ENCODE peak calls at places on chromosome 1, in four cellular contexts. B is RPMI8226, A is NCI-H774, D is heart left ventricle. X is an unnamed sample.
A peak's percentile ranks its signal among the peaks of the same experiment; 100 is the strongest.

GRCh38 chr1:230112782-230113181 is 45.7 kb downstream of the GALNT2 start:
- DNase-seq in B (no peak), A (no peak), D (no peak), X (no peak)

GRCh38 chr1:202348005-202348508 is 442 bp upstream of the PPP1R12B start:
- DNase-seq in B (no peak), A (no peak), D (no peak), X (no peak)

GRCh38 chr1:93770640-93771039 is 89.0 kb upstream of the BCAR3 start:
- DNase-seq in B (peak; percentile 4), A (no peak), D (no peak), X (no peak)

GRCh38 chr1:180231506-180232420 is 1.7 kb downstream of the LHX4 start:
- DNase-seq in B (peak; percentile 80), A (peak; percentile 9), D (no peak), X (no peak)

GRCh38 chr1:165842363-165843129 is 15.1 kb downstream of the UCK2 start:
- DNase-seq in B (peak; percentile 63), A (peak; percentile 16), D (no peak), X (no peak)

GRCh38 chr1:231091853-231092301 is 51.8 kb upstream of the FAM89A start:
- DNase-seq in B (peak; percentile 75), A (peak; percentile 31), D (no peak), X (peak; percentile 36)

GRCh38 chr1:116316373-116316772 is 56.7 kb upstream of the ATP1A1 start:
- DNase-seq in B (no peak), A (no peak), D (no peak), X (no peak)

GRCh38 chr1:178774263-178774662 is 49.2 kb downstream of the RALGPS2 start:
- DNase-seq in B (peak; percentile 25), A (peak; percentile 13), D (no peak), X (no peak)

GRCh38 chr1:224116131-224116530 is 2.2 kb downstream of the FBXO28 start:
- DNase-seq in B (peak; percentile 42), A (peak; percentile 55), D (no peak), X (no peak)

GRCh38 chr1:232629250-232630046 is 485 bp downstream of the SIPA1L2 start:
- DNase-seq in B (peak; percentile 35), A (peak; percentile 13), D (peak; percentile 77), X (peak; percentile 63)

GRCh38 chr1:205346956-205347574 is 9.7 kb downstream of the KLHDC8A start:
- DNase-seq in B (no peak), A (no peak), D (no peak), X (no peak)

GRCh38 chr1:22789356-22789994 is 78.8 kb downstream of the EPHB2 start:
- DNase-seq in B (no peak), A (no peak), D (no peak), X (no peak)

GRCh38 chr1:83102630-83103071 is 896.3 kb downstream of the TTLL7 start:
- DNase-seq in B (no peak), A (peak; percentile 40), D (no peak), X (no peak)

GRCh38 chr1:206965781-206966180 is 4.5 kb downstream of the FCAMR start:
- DNase-seq in B (no peak), A (no peak), D (no peak), X (no peak)

GRCh38 chr1:201562257-201562656 is 23.3 kb downstream of the NAV1 start:
- DNase-seq in B (no peak), A (no peak), D (no peak), X (no peak)

GRCh38 chr1:94237291-94238226 is at the start of gene ARHGAP29:
- DNase-seq in B (no peak), A (peak; percentile 91), D (peak; percentile 93), X (peak; percentile 77)

GRCh38 chr1:182927693-182928433 is 25.1 kb downstream of the SHCBP1L start:
- DNase-seq in B (peak; percentile 41), A (no peak), D (no peak), X (no peak)

GRCh38 chr1:46622341-46622740 is 5.7 kb upstream of the MOB3C start:
- DNase-seq in B (peak; percentile 41), A (no peak), D (no peak), X (no peak)

GRCh38 chr1:157993179-157994080 is at the start of gene KIRREL1:
- DNase-seq in B (peak; percentile 37), A (no peak), D (peak; percentile 73), X (no peak)

GRCh38 chr1:25952851-25953401 is 44.9 kb downstream of the PAFAH2 start:
- DNase-seq in B (no peak), A (no peak), D (peak; percentile 74), X (no peak)

GRCh38 chr1:1470626-1471388 is 758 bp upstream of the ATAD3B start:
- DNase-seq in B (peak; percentile 68), A (no peak), D (no peak), X (no peak)

GRCh38 chr1:184150776-184151531 is 99.4 kb downstream of the TSEN15 start:
- DNase-seq in B (no peak), A (no peak), D (no peak), X (peak; percentile 73)

GRCh38 chr1:221756830-221757551 is 15.1 kb upstream of the DUSP10 start:
- DNase-seq in B (no peak), A (no peak), D (no peak), X (no peak)

GRCh38 chr1:2471159-2471471 is 5.0 kb upstream of the PLCH2 start:
- DNase-seq in B (no peak), A (no peak), D (no peak), X (no peak)

GRCh38 chr1:236067854-236068454 is 3.1 kb upstream of the NID1 start:
- DNase-seq in B (no peak), A (no peak), D (no peak), X (no peak)

GRCh38 chr1:234617986-234618725 is 8.2 kb upstream of the IRF2BP2 start:
- DNase-seq in B (no peak), A (no peak), D (no peak), X (no peak)

GRCh38 chr1:72438270-72438669 is 155.9 kb upstream of the NEGR1 start:
- DNase-seq in B (no peak), A (no peak), D (no peak), X (no peak)

GRCh38 chr1:10816743-10817369 is 20.4 kb upstream of the CASZ1 start:
- DNase-seq in B (no peak), A (no peak), D (no peak), X (no peak)

GRCh38 chr1:209675567-209676154 is 449 bp downstream of the G0S2 start:
- DNase-seq in B (no peak), A (no peak), D (peak; percentile 74), X (no peak)

GRCh38 chr1:169368406-169368769 is 393 bp downstream of the BLZF1 start:
- DNase-seq in B (peak; percentile 58), A (no peak), D (no peak), X (no peak)

GRCh38 chr1:88916883-88917282 is 25.5 kb upstream of the GTF2B start:
- DNase-seq in B (no peak), A (no peak), D (no peak), X (no peak)

GRCh38 chr1:201376464-201377374 is 761 bp downstream of the TNNT2 start:
- DNase-seq in B (peak; percentile 70), A (no peak), D (no peak), X (no peak)

GRCh38 chr1:205001101-205001620 is 41.9 kb upstream of the CNTN2 start:
- DNase-seq in B (no peak), A (no peak), D (no peak), X (no peak)

GRCh38 chr1:44208216-44208615 is 5.1 kb upstream of the DMAP1 start:
- DNase-seq in B (no peak), A (no peak), D (no peak), X (no peak)

X was measured in right atrium auricular region.